ENCODE peak calls at places on chromosomes 16 and 17, in five cellular contexts. E is uterus, F is hepatocyte, Y is adrenal gland, J is endodermal cell. V is an unnamed sample. For H3K36me3, the result is how much of the 10 kb centered on the place peaks cover.

GRCh38 chr17:80678621-80679020 is 134.0 kb downstream of the RPTOR start:
- DNase-seq in E (no peak), F (peak), Y (no peak), J (peak), V (no peak)

GRCh38 chr16:55465077-55465896 is 13.7 kb upstream of the MMP2 start:
- DNase-seq in E (peak), F (peak), Y (peak), J (peak), V (peak)

GRCh38 chr17:76585048-76585648 is 512 bp downstream of the ST6GALNAC2 start:
- DNase-seq in E (no peak), F (no peak), Y (peak), J (peak), V (no peak)

GRCh38 chr17:76268991-76269981 is 4.1 kb downstream of the UBALD2 start:
- DNase-seq in E (no peak), F (no peak), Y (no peak), J (no peak), V (no peak)

GRCh38 chr17:75130059-75130631 is 1.4 kb downstream of the NT5C start:
- DNase-seq in E (no peak), F (no peak), Y (no peak), J (no peak), V (no peak)

GRCh38 chr16:3076577-3076976 is 11.1 kb downstream of the IL32 start:
- DNase-seq in E (no peak), F (no peak), Y (no peak), J (no peak), V (no peak)

GRCh38 chr16:84156342-84156784 is 11.3 kb downstream of the DNAAF1 start:
- DNase-seq in E (no peak), F (no peak), Y (no peak), J (no peak), V (no peak)

GRCh38 chr17:53626286-53626685 is 196.4 kb upstream of the KIF2B start:
- DNase-seq in E (no peak), F (peak), Y (no peak), J (no peak), V (no peak)

GRCh38 chr17:50052822-50053653 is 2.9 kb upstream of the ITGA3 start:
- DNase-seq in E (peak), F (peak), Y (peak), J (no peak), V (no peak)

GRCh38 chr16:86252596-86252995 is 257.7 kb upstream of the FOXF1 start:
- DNase-seq in E (no peak), F (peak), Y (no peak), J (peak), V (no peak)

GRCh38 chr16:86578499-86579267 is at the start of gene FOXL1:
- DNase-seq in E (no peak), F (peak), Y (no peak), J (peak), V (no peak)

GRCh38 chr17:17739388-17740066 is 58.3 kb downstream of the RAI1 start:
- DNase-seq in E (peak), F (peak), Y (no peak), J (no peak), V (no peak)

GRCh38 chr17:51461578-51462004 is 201.2 kb downstream of the UTP18 start:
- DNase-seq in E (no peak), F (peak), Y (peak), J (peak), V (peak)

GRCh38 chr17:41511130-41511529 is 5.7 kb upstream of the KRT13 start:
- DNase-seq in E (no peak), F (peak), Y (no peak), J (peak), V (no peak)

GRCh38 chr17:7897773-7898172 is 9.2 kb downstream of the CHD3 start:
- DNase-seq in E (no peak), F (peak), Y (peak), J (peak), V (no peak)

GRCh38 chr17:64778367-64779290 is 116.5 kb upstream of the SMURF2 start:
- DNase-seq in E (peak), F (peak), Y (no peak), J (peak), V (no peak)

GRCh38 chr17:39722104-39722503 is 8.2 kb downstream of the MIEN1 start:
- DNase-seq in E (no peak), F (no peak), Y (no peak), J (no peak), V (no peak)

GRCh38 chr17:79814966-79815835 is 18.3 kb upstream of the CBX8 start:
- DNase-seq in E (no peak), F (peak), Y (no peak), J (peak), V (no peak)

GRCh38 chr17:67562036-67562435 is 155.7 kb upstream of the NOL11 start:
- DNase-seq in E (no peak), F (no peak), Y (no peak), J (peak), V (no peak)

GRCh38 chr16:84600343-84601229 is 17.3 kb downstream of the COTL1 start:
- DNase-seq in E (no peak), F (no peak), Y (no peak), J (no peak), V (no peak)

GRCh38 chr17:4833178-4833940 is at the start of gene MINK1:
- DNase-seq in E (peak), F (peak), Y (peak), J (peak), V (peak)

GRCh38 chr16:49489686-49490320 is 116.2 kb downstream of the C16orf78 start:
- DNase-seq in E (no peak), F (no peak), Y (no peak), J (no peak), V (no peak)

GRCh38 chr16:13390986-13391305 is 489.5 kb downstream of the SHISA9 start:
- DNase-seq in E (no peak), F (no peak), Y (no peak), J (no peak), V (no peak)

GRCh38 chr17:3906881-3907280 is 9.4 kb downstream of the P2RX1 start:
- DNase-seq in E (no peak), F (no peak), Y (no peak), J (no peak), V (no peak)

GRCh38 chr17:60167095-60167741 is 17.4 kb downstream of the CA4 start:
- DNase-seq in E (no peak), F (no peak), Y (no peak), J (peak), V (no peak)

GRCh38 chr17:46851029-46851741 is at the start of gene WNT9B:
- DNase-seq in E (no peak), F (peak), Y (no peak), J (peak), V (no peak)

GRCh38 chr16:30437511-30438046 is 7.7 kb upstream of the DCTPP1 start:
- DNase-seq in E (no peak), F (peak), Y (no peak), J (peak), V (no peak)

GRCh38 chr17:47708864-47709541 is 15.0 kb downstream of the TBKBP1 start:
- DNase-seq in E (peak), F (no peak), Y (no peak), J (peak), V (no peak)

GRCh38 chr16:57115148-57115503 is 22.7 kb downstream of the CPNE2 start:
- DNase-seq in E (no peak), F (no peak), Y (no peak), J (no peak), V (no peak)

GRCh38 chr17:68600881-68601564 is at the start of gene FAM20A:
- DNase-seq in E (peak), F (peak), Y (peak), J (peak), V (peak)

GRCh38 chr16:56192971-56193936 is 2.0 kb downstream of the GNAO1 start:
- DNase-seq in E (no peak), F (no peak), Y (no peak), J (peak), V (no peak)

GRCh38 chr16:71564377-71564967 is 12.4 kb downstream of the TAT start:
- DNase-seq in E (no peak), F (no peak), Y (no peak), J (no peak), V (no peak)

GRCh38 chr17:50276588-50277356 is 2.5 kb downstream of the TMEM92 start:
- DNase-seq in E (no peak), F (no peak), Y (no peak), J (peak), V (no peak)

GRCh38 chr16:88455610-88456355 is 2.7 kb downstream of the ZFPM1 start:
- DNase-seq in E (no peak), F (peak), Y (peak), J (peak), V (no peak)

GRCh38 chr16:80105160-80105559 is 435.6 kb upstream of the DYNLRB2 start:
- DNase-seq in E (no peak), F (peak), Y (no peak), J (no peak), V (no peak)

GRCh38 chr17:21275579-21276339 is 8.8 kb upstream of the MAP2K3 start:
- DNase-seq in E (peak), F (peak), Y (peak), J (peak), V (peak)

GRCh38 chr16:77877712-77878111 is 89.3 kb downstream of the VAT1L start:
- DNase-seq in E (no peak), F (no peak), Y (peak), J (no peak), V (no peak)

GRCh38 chr16:84647830-84648594 is at the start of gene KLHL36:
- DNase-seq in E (peak), F (peak), Y (peak), J (peak), V (no peak)

GRCh38 chr16:56041556-56042140 is 149.6 kb upstream of the GNAO1 start:
- DNase-seq in E (no peak), F (peak), Y (no peak), J (peak), V (peak)

DNA sequence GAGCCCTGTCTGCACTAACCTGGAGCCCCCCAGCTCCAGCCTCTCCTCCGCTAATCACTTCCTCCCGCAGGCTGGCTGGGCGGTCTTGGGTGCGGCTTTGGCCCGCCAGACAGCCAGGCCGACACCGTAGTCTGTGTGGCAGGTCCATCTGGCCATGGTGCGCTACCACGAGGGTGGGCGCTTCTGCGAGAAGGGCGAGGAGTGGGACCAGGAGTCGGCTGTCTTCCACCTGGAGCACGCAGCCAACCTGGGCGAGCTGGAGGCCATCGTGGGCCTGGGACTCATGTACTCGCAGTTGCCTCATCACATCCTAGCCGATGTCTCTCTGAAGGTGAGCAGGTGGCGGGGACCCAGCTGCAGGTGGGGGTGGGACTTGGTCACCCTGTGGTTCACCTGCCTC is 30.7 kb upstream of the POLR3E start:
- DNase-seq in E (no peak), F (no peak), Y (no peak), J (no peak), V (no peak)
- H3K36me3 ChIP-seq in E (under half), F (under half), Y (half or more), J (under half), V (half or more)

GRCh38 chr17:30854146-30854545 is 22.4 kb downstream of the ATAD5 start:
- DNase-seq in E (no peak), F (no peak), Y (no peak), J (no peak), V (no peak)
- H3K36me3 ChIP-seq in E (under half), F (under half), Y (under half), J (half or more), V (under half)

GRCh38 chr16:66940236-66940635 is 4.9 kb downstream of the CES2 start:
- DNase-seq in E (no peak), F (no peak), Y (no peak), J (no peak), V (no peak)
- H3K36me3 ChIP-seq in E (under half), F (under half), Y (half or more), J (under half), V (under half)

GRCh38 chr17:2697611-2698162 is 13.9 kb downstream of the CLUH start:
- DNase-seq in E (peak), F (no peak), Y (peak), J (peak), V (no peak)
- H3K36me3 ChIP-seq in E (under half), F (under half), Y (half or more), J (under half), V (half or more)